ENCODE peak calls at places on chromosomes 3 and 15, in ten cellular contexts. E, H, Z, P, S, X, J, I, T and B are unnamed samples.

GRCh38 chr3:155106059-155106458 is 25.9 kb downstream of the MME start:
- DNase-seq in E (no peak), H (no peak), Z (no peak), P (no peak), S (no peak), X (peak; percentile 14), J (no peak), I (no peak), T (no peak), B (no peak)

GRCh38 chr3:188734395-188734794 is 437.4 kb upstream of the TPRG1 start:
- DNase-seq in E (no peak), H (no peak), Z (no peak), P (no peak), S (no peak), X (peak; percentile 27), J (no peak), I (no peak), T (no peak), B (no peak)

GRCh38 chr3:148379763-148380162 is 317.9 kb upstream of the AGTR1 start:
- DNase-seq in E (peak; percentile 81), H (peak; percentile 23), Z (peak; percentile 59), P (peak; percentile 55), S (peak; percentile 64), X (peak; percentile 70), J (no peak), I (no peak), T (peak; percentile 84), B (peak; percentile 64)

GRCh38 chr3:44114142-44114541 is 127.5 kb upstream of the TOPAZ1 start:
- DNase-seq in E (peak; percentile 22), H (no peak), Z (peak; percentile 71), P (no peak), S (peak; percentile 15), X (peak; percentile 36), J (no peak), I (no peak), T (peak; percentile 47), B (peak; percentile 40)

GRCh38 chr15:75661779-75662140 is 14.0 kb downstream of the SNX33 start:
- DNase-seq in E (no peak), H (no peak), Z (no peak), P (no peak), S (no peak), X (no peak), J (no peak), I (no peak), T (no peak), B (no peak)

GRCh38 chr3:148269816-148270215 is 427.9 kb upstream of the AGTR1 start:
- DNase-seq in E (no peak), H (no peak), Z (no peak), P (no peak), S (peak; percentile 2), X (peak; percentile 14), J (no peak), I (no peak), T (peak; percentile 10), B (peak; percentile 11)

GRCh38 chr15:25731411-25731810 is 131.7 kb downstream of the ATP10A start:
- DNase-seq in E (no peak), H (no peak), Z (no peak), P (no peak), S (peak; percentile 12), X (peak; percentile 8), J (no peak), I (no peak), T (no peak), B (no peak)

GRCh38 chr3:63089007-63089406 is 189.1 kb upstream of the SYNPR start:
- DNase-seq in E (no peak), H (no peak), Z (no peak), P (no peak), S (no peak), X (peak; percentile 18), J (no peak), I (no peak), T (no peak), B (no peak)

GRCh38 chr15:81301815-81302399 is 22.0 kb downstream of the STARD5 start:
- DNase-seq in E (no peak), H (no peak), Z (peak; percentile 88), P (no peak), S (no peak), X (no peak), J (no peak), I (no peak), T (no peak), B (no peak)

DNA sequence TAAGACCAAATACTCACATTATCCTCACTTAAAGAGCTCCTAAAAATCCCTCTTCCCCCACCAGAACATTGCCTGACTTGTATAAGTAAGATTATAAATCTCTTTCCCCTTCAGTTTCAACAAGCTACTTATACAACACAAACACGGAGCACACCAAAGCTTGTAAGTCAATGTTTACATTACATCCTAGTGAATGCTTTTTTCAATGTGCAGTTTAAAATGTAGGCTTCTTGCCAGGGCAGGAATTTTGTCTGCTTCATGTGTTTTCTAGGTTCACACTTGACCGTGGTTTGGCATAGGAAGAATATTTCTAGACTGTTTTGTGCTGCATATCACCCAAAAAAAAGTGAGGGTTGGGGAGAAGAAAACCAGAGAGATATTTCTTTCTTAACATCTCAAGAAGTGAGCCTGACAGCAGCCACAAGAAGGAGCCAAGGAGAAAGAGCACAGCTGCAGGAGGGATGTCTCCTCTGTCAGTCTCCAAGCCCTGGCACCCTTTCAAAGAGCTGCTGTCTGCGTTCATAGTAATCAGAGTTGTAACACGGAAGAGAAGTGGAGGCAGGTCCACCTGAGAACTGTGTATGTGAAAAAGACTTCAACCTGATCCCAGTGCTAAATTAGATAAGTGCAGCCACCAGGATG is 255.8 kb downstream of the MEIS2 start:
- DNase-seq in E (peak; percentile 17), H (peak; percentile 34), Z (no peak), P (peak; percentile 36), S (peak; percentile 49), X (peak; percentile 41), J (no peak), I (no peak), T (peak; percentile 12), B (no peak)
- TF ChIP-seq CTCF in E (no peak), H (peak; percentile 30), Z (no peak), P (no peak), S (no peak), X (peak; percentile 17), J (no peak), I (no peak), T (no peak), B (peak; percentile 16)

DNA sequence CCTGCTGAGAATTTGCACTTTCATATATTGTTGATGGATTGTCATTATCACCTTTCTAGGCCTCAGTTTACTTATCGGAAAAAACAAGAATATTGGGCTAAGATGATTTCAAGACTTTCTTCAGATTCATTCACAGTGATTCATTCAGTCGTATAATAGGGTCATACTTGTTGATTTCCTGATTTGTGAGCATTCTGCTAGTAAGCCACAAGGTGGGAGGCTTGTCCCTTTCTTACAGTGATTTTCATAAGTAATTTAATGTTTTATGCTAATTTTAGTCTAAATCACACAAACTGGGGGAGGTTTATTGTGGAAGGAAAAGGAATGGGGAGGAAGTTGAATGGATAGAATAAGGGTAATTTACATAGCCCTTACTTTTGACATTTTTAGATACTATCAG is 126.8 kb upstream of the GOLGA6L4 start:
- DNase-seq in E (peak; percentile 44), H (no peak), Z (no peak), P (peak; percentile 8), S (peak; percentile 53), X (peak; percentile 3), J (no peak), I (no peak), T (peak; percentile 48), B (no peak)
- TF ChIP-seq CTCF in E (peak; percentile 22), H (peak; percentile 12), Z (no peak), P (peak; percentile 18), S (peak; percentile 62), X (no peak), J (no peak), I (no peak), T (peak; percentile 22), B (peak; percentile 46)

GRCh38 chr3:45689787-45690145 is 570 bp downstream of the SACM1L start:
- DNase-seq in E (no peak), H (no peak), Z (no peak), P (no peak), S (no peak), X (no peak), J (no peak), I (no peak), T (no peak), B (no peak)

GRCh38 chr3:45688882-45689786 is at the start of gene SACM1L:
- DNase-seq in E (peak; percentile 99), H (peak; percentile 97), Z (peak; percentile 99), P (peak; percentile 96), S (peak; percentile 99), X (peak; percentile 99), J (peak; percentile 97), I (peak; percentile 98), T (peak; percentile 99), B (peak; percentile 95)

GRCh38 chr3:45686850-45687249 is 2.3 kb upstream of the SACM1L start:
- DNase-seq in E (no peak), H (no peak), Z (no peak), P (no peak), S (no peak), X (no peak), J (no peak), I (no peak), T (no peak), B (no peak)

GRCh38 chr3:45687828-45688193 is 1.4 kb upstream of the SACM1L start:
- DNase-seq in E (no peak), H (no peak), Z (no peak), P (no peak), S (peak; percentile 27), X (no peak), J (no peak), I (no peak), T (no peak), B (no peak)

DNA sequence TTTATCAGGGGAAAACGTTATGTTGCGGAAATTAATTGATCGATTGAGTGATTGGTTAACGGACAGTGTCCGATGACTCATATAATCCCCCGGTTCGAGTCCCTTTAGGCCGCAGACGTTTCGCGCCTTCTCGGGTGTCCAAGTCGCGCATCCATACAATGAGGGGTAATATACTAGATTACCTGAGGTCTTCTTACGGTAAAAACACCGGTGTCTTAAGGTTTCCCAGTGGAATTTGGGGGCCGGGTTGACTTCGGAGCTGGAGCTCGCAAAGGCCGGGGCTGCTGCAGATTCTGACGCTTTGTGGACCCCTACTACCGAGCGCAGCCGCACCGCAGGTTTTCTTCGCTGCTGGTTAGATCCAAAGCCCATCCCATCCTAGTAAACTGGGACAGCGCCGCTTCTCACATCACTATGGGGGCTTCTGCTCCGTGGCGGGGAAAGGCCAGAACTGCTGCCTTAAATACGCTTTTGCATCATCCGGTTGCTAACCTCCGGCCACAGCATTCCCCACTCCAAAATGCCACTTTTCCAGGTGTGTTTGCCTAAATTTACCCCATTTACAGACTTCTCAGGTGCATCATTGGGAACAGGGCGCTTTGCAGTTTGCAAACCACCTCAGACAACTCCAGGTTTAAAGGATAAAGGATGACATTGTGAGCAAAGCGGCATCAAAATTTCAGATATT is 858 bp upstream of the SACM1L start:
- DNase-seq in E (no peak), H (no peak), Z (peak; percentile 68), P (no peak), S (peak; percentile 52), X (no peak), J (peak; percentile 43), I (peak; percentile 48), T (no peak), B (no peak)
- TF ChIP-seq CTCF in E (no peak), H (no peak), Z (no peak), P (no peak), S (no peak), X (peak; percentile 2), J (no peak), I (no peak), T (no peak), B (no peak)

DNA sequence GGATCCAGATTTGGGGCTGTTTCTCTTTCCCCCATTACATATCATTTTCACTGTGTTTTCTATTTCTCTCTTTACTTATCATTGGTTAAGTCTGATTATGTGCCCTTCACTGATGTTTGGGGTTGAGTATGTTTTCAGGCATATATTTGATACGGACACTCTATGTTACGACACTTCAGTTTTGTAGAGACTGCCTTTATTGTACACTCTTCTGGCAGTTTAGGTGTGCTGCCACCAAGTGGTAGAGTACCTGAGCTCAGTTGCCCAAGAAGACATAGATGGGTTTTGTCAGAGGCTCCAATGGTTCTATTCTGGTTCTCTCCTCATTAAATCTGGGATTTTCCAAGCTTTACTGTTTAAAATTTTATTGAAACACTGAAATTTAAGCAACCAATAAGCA is 255.0 kb upstream of the ROPN1 start:
- DNase-seq in E (peak; percentile 39), H (no peak), Z (peak; percentile 57), P (peak; percentile 17), S (peak; percentile 62), X (peak; percentile 13), J (no peak), I (no peak), T (peak; percentile 52), B (no peak)
- TF ChIP-seq CTCF in E (peak; percentile 47), H (peak; percentile 49), Z (peak; percentile 58), P (peak; percentile 28), S (peak; percentile 88), X (peak; percentile 37), J (no peak), I (peak; percentile 38), T (peak; percentile 50), B (peak; percentile 66)